ENCODE peak calls at places on chromosomes 7 and 10, in four cellular contexts. K is A549, X is IMR-90, A is right cardiac atrium. C is an unnamed sample. For H3K9me3, the result is how much of the 10 kb centered on the place peaks cover.

GRCh38 chr7:24786941-24787340 is 29.7 kb upstream of the GSDME start:
- DNase-seq in K (peak), X (peak), A (no peak), C (peak)

GRCh38 chr10:110843796-110844616 is 27.7 kb upstream of the PDCD4 start:
- DNase-seq in K (no peak), X (no peak), A (no peak), C (no peak)

GRCh38 chr10:13003781-13004180 is 2.3 kb upstream of the CCDC3 start:
- DNase-seq in K (no peak), X (no peak), A (no peak), C (no peak)

GRCh38 chr10:133302230-133302629 is 6.4 kb downstream of the TUBGCP2 start:
- DNase-seq in K (no peak), X (no peak), A (peak), C (no peak)

GRCh38 chr10:122112625-122113160 is 123.7 kb downstream of the TACC2 start:
- DNase-seq in K (peak), X (peak), A (peak), C (peak)

GRCh38 chr10:28684986-28685580 is 7.8 kb downstream of the BAMBI start:
- DNase-seq in K (no peak), X (no peak), A (no peak), C (peak)

GRCh38 chr7:101628522-101628921 is 574 bp downstream of the MYL10 start:
- DNase-seq in K (no peak), X (no peak), A (peak), C (no peak)

GRCh38 chr10:125742465-125742864 is 23.0 kb downstream of the EDRF1 start:
- DNase-seq in K (no peak), X (no peak), A (no peak), C (peak)

GRCh38 chr10:110355181-110355831 is 50.6 kb upstream of the SMNDC1 start:
- DNase-seq in K (no peak), X (no peak), A (no peak), C (no peak)

GRCh38 chr10:62270020-62270419 is 1.4 kb upstream of the RTKN2 start:
- DNase-seq in K (no peak), X (no peak), A (no peak), C (no peak)

GRCh38 chr7:2660359-2661095 is 27.5 kb upstream of the AMZ1 start:
- DNase-seq in K (no peak), X (no peak), A (peak), C (no peak)

GRCh38 chr10:32446701-32447406 is 914 bp downstream of the CCDC7 start:
- DNase-seq in K (peak), X (peak), A (no peak), C (no peak)

GRCh38 chr7:119842786-119843185 is 430.2 kb upstream of the KCND2 start:
- DNase-seq in K (no peak), X (no peak), A (no peak), C (no peak)

GRCh38 chr7:46133741-46134140 is 212.7 kb upstream of the IGFBP3 start:
- DNase-seq in K (no peak), X (no peak), A (no peak), C (no peak)

GRCh38 chr7:159004411-159004810 is 140.3 kb downstream of the VIPR2 start:
- DNase-seq in K (no peak), X (no peak), A (no peak), C (no peak)

GRCh38 chr7:92645531-92646061 is 55.4 kb upstream of the FAM133B start:
- DNase-seq in K (peak), X (peak), A (peak), C (peak)

GRCh38 chr7:74318043-74318442 is 28.8 kb downstream of the CLIP2 start:
- DNase-seq in K (no peak), X (no peak), A (no peak), C (no peak)

GRCh38 chr7:19560111-19560883 is 148.5 kb downstream of the POLR1F start:
- DNase-seq in K (no peak), X (no peak), A (no peak), C (peak)

GRCh38 chr7:19567011-19567410 is 141.8 kb downstream of the POLR1F start:
- DNase-seq in K (no peak), X (no peak), A (no peak), C (no peak)

GRCh38 chr7:19561121-19561805 is 147.6 kb downstream of the POLR1F start:
- DNase-seq in K (no peak), X (no peak), A (no peak), C (no peak)

DNA sequence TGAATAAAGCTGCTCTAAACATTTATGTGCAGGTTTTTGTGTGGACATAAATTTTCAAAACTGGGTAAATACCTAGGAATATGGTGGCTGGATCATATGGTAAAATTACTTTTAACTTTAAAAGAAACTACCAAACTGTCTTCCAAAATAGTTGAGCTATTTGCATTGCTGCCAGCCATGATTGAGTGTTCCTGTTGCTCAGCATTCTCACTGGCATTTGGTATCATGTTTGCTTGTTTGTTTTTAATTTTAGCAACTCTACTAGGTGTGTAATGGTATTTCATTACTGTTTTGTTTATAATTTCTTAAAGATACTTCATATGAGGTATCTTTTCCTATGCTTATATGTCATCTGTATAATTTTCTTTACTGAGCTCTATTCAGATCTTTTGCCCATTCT is 143.2 kb downstream of the POLR1F start:
- DNase-seq in K (no peak), X (no peak), A (no peak), C (no peak)
- H3K9me3 ChIP-seq in K (under half), X (under half), A (under half), C (under half)

GRCh38 chr7:67875558-67875957 is 878.9 kb downstream of the TYW1 start:
- DNase-seq in K (no peak), X (no peak), A (no peak), C (no peak)
- H3K9me3 ChIP-seq in K (under half), X (under half), A (under half), C (under half)

DNA sequence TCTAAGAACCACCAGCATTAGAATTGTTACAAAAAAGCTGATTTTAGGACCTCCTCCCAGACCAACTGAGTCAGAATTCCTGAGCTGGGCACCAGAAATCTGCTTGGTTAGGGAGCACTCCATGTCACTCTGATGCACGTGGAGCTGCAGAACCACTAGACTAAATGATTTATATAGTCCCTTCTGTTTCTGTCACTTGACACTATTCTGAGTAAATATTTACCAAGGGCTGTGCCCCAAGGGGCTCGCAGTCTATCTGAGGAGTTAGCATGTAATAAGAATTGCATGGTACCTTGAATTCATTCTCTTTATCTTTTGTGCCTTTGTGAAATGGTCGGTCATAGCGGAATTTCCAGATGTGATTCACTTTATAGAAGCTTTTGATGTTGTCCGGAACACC is 196.0 kb upstream of the IMMP2L start:
- DNase-seq in K (no peak), X (no peak), A (no peak), C (peak)
- H3K9me3 ChIP-seq in K (under half), X (under half), A (under half), C (under half)

GRCh38 chr7:36942558-36943354 is 218.5 kb upstream of the AOAH start:
- DNase-seq in K (no peak), X (no peak), A (no peak), C (no peak)

GRCh38 chr7:36939816-36940215 is 215.5 kb upstream of the AOAH start:
- DNase-seq in K (no peak), X (no peak), A (no peak), C (no peak)

GRCh38 chr7:36942062-36942461 is 217.8 kb upstream of the AOAH start:
- DNase-seq in K (no peak), X (no peak), A (no peak), C (no peak)

GRCh38 chr7:36943591-36944430 is 219.5 kb upstream of the AOAH start:
- DNase-seq in K (no peak), X (no peak), A (no peak), C (no peak)

GRCh38 chr7:36941359-36941758 is 217.1 kb upstream of the AOAH start:
- DNase-seq in K (no peak), X (no peak), A (no peak), C (no peak)
- H3K9me3 ChIP-seq in K (under half), X (under half), A (under half), C (under half)

GRCh38 chr7:64494912-64495461 is 67.9 kb downstream of the ZNF680 start:
- DNase-seq in K (no peak), X (no peak), A (peak), C (no peak)

GRCh38 chr7:64498270-64498669 is 64.6 kb downstream of the ZNF680 start:
- DNase-seq in K (no peak), X (no peak), A (no peak), C (no peak)
- H3K9me3 ChIP-seq in K (under half), X (under half), A (under half), C (under half)

GRCh38 chr7:130489140-130489967 is 2.5 kb upstream of the MEST start:
- DNase-seq in K (no peak), X (peak), A (no peak), C (no peak)
- H3K9me3 ChIP-seq in K (under half), X (under half), A (under half), C (under half)

C was measured in PC-3.